ENCODE peak calls at places on chromosomes 4 and X, in ten cellular contexts. M is stimulated activated CD8-positive, alpha-beta memory T cell treated with anti-CD3 and anti-CD28 coated beads, Interleukin-15, amount 100 ng/mL, for 24 hours; H is foreskin melanocyte; P is HTR-8/SVneo; E is nephron progenitor cell; O is fibroblast of the aortic adventitia; J is stimulated activated CD4-positive, alpha-beta T cell treated with anti-CD3 and anti-CD28 coated beads, Interleukin-12 subunit alpha, Interleukin-12 subunit beta, amount 100 ng/mL, for 4 hours; S is iris pigment epithelial cell; U is activated CD4-positive, CD25-positive, alpha-beta regulatory T cell treated with anti-CD3 and anti-CD28 coated beads, Interleukin-2, amount 50 U/mL, for 72 hours; N is progenitor cell of endocrine pancreas. Z is an unnamed sample.

GRCh38 chr4:1927675-1928074 is 56.5 kb downstream of the NSD2 start:
- DNase-seq in M (no peak), H (no peak), P (no peak), E (no peak), O (peak; percentile 58), J (no peak), S (peak; percentile 27), U (no peak), N (no peak), Z (no peak)

GRCh38 chrX:97787849-97788248 is 904.1 kb downstream of the RPA4 start:
- DNase-seq in M (no peak), H (no peak), P (no peak), E (no peak), O (no peak), J (no peak), S (no peak), U (no peak), N (no peak), Z (no peak)

GRCh38 chr4:78529569-78530209 is 21.9 kb upstream of the ANXA3 start:
- DNase-seq in M (no peak), H (no peak), P (no peak), E (no peak), O (peak; percentile 58), J (no peak), S (peak; percentile 60), U (no peak), N (no peak), Z (no peak)

GRCh38 chrX:122546269-122546668 is 637.8 kb upstream of the GRIA3 start:
- DNase-seq in M (no peak), H (no peak), P (no peak), E (no peak), O (no peak), J (no peak), S (no peak), U (no peak), N (no peak), Z (no peak)

GRCh38 chrX:31114858-31115257 is 43.0 kb upstream of the FTHL17 start:
- DNase-seq in M (no peak), H (no peak), P (no peak), E (no peak), O (no peak), J (no peak), S (no peak), U (no peak), N (no peak), Z (no peak)

GRCh38 chr4:117773067-117773946 is 261.0 kb upstream of the NDST3 start:
- DNase-seq in M (no peak), H (no peak), P (no peak), E (no peak), O (no peak), J (no peak), S (no peak), U (no peak), N (no peak), Z (no peak)

GRCh38 chr4:26320159-26320452 is 708 bp upstream of the RBPJ start:
- DNase-seq in M (peak; percentile 15), H (no peak), P (no peak), E (no peak), O (peak; percentile 37), J (no peak), S (peak; percentile 55), U (no peak), N (peak; percentile 12), Z (no peak)

GRCh38 chr4:121717680-121718237 is 21.0 kb upstream of the ANXA5 start:
- DNase-seq in M (no peak), H (no peak), P (no peak), E (no peak), O (peak; percentile 87), J (no peak), S (peak; percentile 74), U (no peak), N (no peak), Z (no peak)

GRCh38 chrX:132685276-132685675 is 196.4 kb upstream of the MBNL3 start:
- DNase-seq in M (no peak), H (no peak), P (no peak), E (no peak), O (no peak), J (no peak), S (no peak), U (no peak), N (no peak), Z (no peak)

GRCh38 chr4:4338632-4339031 is 48.3 kb upstream of the NSG1 start:
- DNase-seq in M (no peak), H (no peak), P (no peak), E (no peak), O (no peak), J (no peak), S (no peak), U (no peak), N (no peak), Z (no peak)

GRCh38 chr4:24980064-24980690 is 50.6 kb downstream of the LGI2 start:
- DNase-seq in M (no peak), H (no peak), P (peak; percentile 44), E (peak; percentile 56), O (peak; percentile 83), J (peak; percentile 19), S (peak; percentile 71), U (peak; percentile 36), N (peak; percentile 32), Z (peak; percentile 54)

GRCh38 chrX:69027181-69028005 is 137.9 kb downstream of the PJA1 start:
- DNase-seq in M (no peak), H (no peak), P (no peak), E (peak; percentile 36), O (peak; percentile 61), J (no peak), S (peak; percentile 91), U (no peak), N (no peak), Z (no peak)

GRCh38 chrX:47687249-47687648 is 28.3 kb upstream of the UXT start:
- DNase-seq in M (no peak), H (no peak), P (no peak), E (no peak), O (no peak), J (no peak), S (no peak), U (no peak), N (no peak), Z (no peak)

GRCh38 chr4:1194028-1194900 is 21.9 kb upstream of the SPON2 start:
- DNase-seq in M (no peak), H (no peak), P (no peak), E (no peak), O (peak; percentile 50), J (no peak), S (peak; percentile 59), U (no peak), N (no peak), Z (no peak)

Z was measured in lower leg skin.